ENCODE peak calls at places on chromosomes 2 and 18, in ten cellular contexts. One of them, this sample, is unnamed.

GRCh38 chr18:67211646-67212045 is 304.9 kb downstream of the DSEL start:
- DNase-seq in lung: no peak
- DNase-seq in sigmoid colon: no peak
- DNase-seq in GM13976: no peak
- DNase-seq in psoas muscle: no peak
- DNase-seq in body of pancreas: no peak
- DNase-seq in cardiac muscle cell: no peak
- DNase-seq in HCT116: no peak
- DNase-seq in dorsolateral prefrontal cortex: no peak
- DNase-seq in HFF-Myc: no peak
- DNase-seq in this sample: no peak

GRCh38 chr2:119475225-119475856 is 43.7 kb downstream of the TMEM37 start:
- DNase-seq in lung: no peak
- DNase-seq in sigmoid colon: peak
- DNase-seq in GM13976: no peak
- DNase-seq in psoas muscle: no peak
- DNase-seq in body of pancreas: no peak
- DNase-seq in cardiac muscle cell: no peak
- DNase-seq in HCT116: no peak
- DNase-seq in dorsolateral prefrontal cortex: no peak
- DNase-seq in HFF-Myc: no peak
- DNase-seq in this sample: no peak

GRCh38 chr2:241157841-241158545 is 7.7 kb downstream of the PPP1R7 start:
- DNase-seq in lung: no peak
- DNase-seq in sigmoid colon: no peak
- DNase-seq in GM13976: no peak
- DNase-seq in psoas muscle: no peak
- DNase-seq in body of pancreas: no peak
- DNase-seq in cardiac muscle cell: no peak
- DNase-seq in HCT116: no peak
- DNase-seq in dorsolateral prefrontal cortex: no peak
- DNase-seq in HFF-Myc: no peak
- DNase-seq in this sample: no peak

GRCh38 chr18:32974421-32975165 is 201.8 kb upstream of the KLHL14 start:
- DNase-seq in lung: no peak
- DNase-seq in sigmoid colon: no peak
- DNase-seq in GM13976: no peak
- DNase-seq in psoas muscle: no peak
- DNase-seq in body of pancreas: no peak
- DNase-seq in cardiac muscle cell: no peak
- DNase-seq in HCT116: no peak
- DNase-seq in dorsolateral prefrontal cortex: no peak
- DNase-seq in HFF-Myc: no peak
- DNase-seq in this sample: no peak

GRCh38 chr2:222797308-222797707 is 63.5 kb upstream of the ACSL3 start:
- DNase-seq in lung: no peak
- DNase-seq in sigmoid colon: no peak
- DNase-seq in GM13976: peak
- DNase-seq in psoas muscle: no peak
- DNase-seq in body of pancreas: no peak
- DNase-seq in cardiac muscle cell: peak
- DNase-seq in HCT116: no peak
- DNase-seq in dorsolateral prefrontal cortex: no peak
- DNase-seq in HFF-Myc: no peak
- DNase-seq in this sample: no peak

GRCh38 chr2:232542715-232543467 is 3.4 kb downstream of the CHRNG start:
- DNase-seq in lung: no peak
- DNase-seq in sigmoid colon: peak
- DNase-seq in GM13976: no peak
- DNase-seq in psoas muscle: peak
- DNase-seq in body of pancreas: no peak
- DNase-seq in cardiac muscle cell: no peak
- DNase-seq in HCT116: no peak
- DNase-seq in dorsolateral prefrontal cortex: no peak
- DNase-seq in HFF-Myc: no peak
- DNase-seq in this sample: no peak

GRCh38 chr18:48409591-48410094 is 460 bp upstream of the ZBTB7C start:
- DNase-seq in lung: no peak
- DNase-seq in sigmoid colon: no peak
- DNase-seq in GM13976: peak
- DNase-seq in psoas muscle: peak
- DNase-seq in body of pancreas: no peak
- DNase-seq in cardiac muscle cell: no peak
- DNase-seq in HCT116: no peak
- DNase-seq in dorsolateral prefrontal cortex: peak
- DNase-seq in HFF-Myc: no peak
- DNase-seq in this sample: peak

GRCh38 chr2:73091164-73091563 is 19.7 kb upstream of the SFXN5 start:
- DNase-seq in lung: no peak
- DNase-seq in sigmoid colon: no peak
- DNase-seq in GM13976: no peak
- DNase-seq in psoas muscle: no peak
- DNase-seq in body of pancreas: no peak
- DNase-seq in cardiac muscle cell: no peak
- DNase-seq in HCT116: no peak
- DNase-seq in dorsolateral prefrontal cortex: no peak
- DNase-seq in HFF-Myc: no peak
- DNase-seq in this sample: no peak

DNA sequence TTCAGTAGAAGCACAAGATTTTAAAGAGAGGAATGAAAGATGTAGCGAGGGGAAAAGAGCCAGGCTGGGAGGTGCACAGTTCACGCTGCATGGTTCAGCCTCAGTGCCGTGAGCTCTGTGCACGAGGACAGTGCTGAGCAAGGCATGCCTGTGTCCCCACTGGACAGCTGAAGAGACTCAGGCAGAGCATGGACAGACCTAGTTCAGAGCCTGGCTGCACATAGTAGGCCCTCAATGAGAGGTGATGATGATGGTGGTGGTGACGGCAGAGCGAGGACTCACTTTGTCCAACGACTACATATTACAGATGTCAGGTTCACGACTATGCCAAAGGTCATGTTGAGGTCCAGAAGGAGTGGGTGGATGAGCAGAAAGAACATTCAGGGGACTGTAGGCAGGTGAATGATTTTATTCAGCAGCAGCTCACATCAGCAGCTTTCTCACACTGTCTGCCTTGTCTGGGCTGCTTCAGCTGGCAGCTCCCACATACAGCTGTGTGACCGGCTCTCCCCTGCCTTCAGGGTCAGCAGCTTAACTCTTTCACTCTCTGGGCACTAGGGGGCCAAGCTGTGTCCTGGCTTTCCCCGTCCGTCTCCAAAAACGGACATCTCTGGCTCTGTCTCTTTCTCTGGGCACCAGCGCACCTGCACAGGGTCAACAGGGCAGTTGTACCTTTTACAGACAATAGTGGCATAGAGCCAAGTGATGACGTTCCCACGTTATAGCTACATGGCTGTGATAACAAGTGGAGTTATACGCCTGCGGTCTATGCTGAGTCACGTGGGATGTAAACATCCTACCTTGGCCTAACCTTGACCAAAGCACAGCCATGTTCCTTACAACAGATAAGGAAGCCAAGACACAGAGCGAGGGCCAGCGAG is 128.8 kb upstream of the MSH6 start:
- DNase-seq in lung: no peak
- DNase-seq in sigmoid colon: no peak
- DNase-seq in GM13976: no peak
- DNase-seq in psoas muscle: no peak
- DNase-seq in body of pancreas: peak
- DNase-seq in cardiac muscle cell: peak
- DNase-seq in HCT116: no peak
- DNase-seq in dorsolateral prefrontal cortex: peak
- DNase-seq in HFF-Myc: no peak
- DNase-seq in this sample: peak
- TF ChIP-seq CTCF in lung: no peak
- TF ChIP-seq CTCF in sigmoid colon: no peak
- TF ChIP-seq CTCF in GM13976: no peak
- TF ChIP-seq CTCF in psoas muscle: no peak
- TF ChIP-seq CTCF in body of pancreas: no peak
- TF ChIP-seq CTCF in cardiac muscle cell: peak
- TF ChIP-seq CTCF in HCT116: no peak
- TF ChIP-seq CTCF in dorsolateral prefrontal cortex: no peak
- TF ChIP-seq CTCF in HFF-Myc: peak
- TF ChIP-seq CTCF in this sample: peak

DNA sequence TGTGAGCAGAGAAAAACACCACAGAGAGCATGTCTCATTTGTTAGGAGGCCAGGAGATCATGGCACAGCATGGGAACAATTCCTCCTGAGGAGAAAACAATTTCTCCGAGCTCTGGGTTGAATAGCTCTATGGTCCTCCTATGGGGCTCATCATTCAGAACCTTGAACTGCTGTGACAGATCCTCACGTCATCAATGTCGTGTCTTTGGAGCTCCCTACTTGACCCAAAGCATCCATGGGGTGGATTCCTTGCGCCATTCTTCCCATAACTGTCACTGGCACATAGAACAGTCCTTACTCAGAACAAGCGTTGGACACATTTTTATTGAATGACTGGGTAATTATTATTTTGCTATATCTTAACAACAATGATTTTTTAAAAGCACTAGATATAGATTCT is 15.8 kb upstream of the TCF4 start:
- DNase-seq in lung: no peak
- DNase-seq in sigmoid colon: no peak
- DNase-seq in GM13976: no peak
- DNase-seq in psoas muscle: no peak
- DNase-seq in body of pancreas: no peak
- DNase-seq in cardiac muscle cell: no peak
- DNase-seq in HCT116: no peak
- DNase-seq in dorsolateral prefrontal cortex: no peak
- DNase-seq in HFF-Myc: no peak
- DNase-seq in this sample: no peak
- TF ChIP-seq CTCF in lung: no peak
- TF ChIP-seq CTCF in sigmoid colon: no peak
- TF ChIP-seq CTCF in GM13976: no peak
- TF ChIP-seq CTCF in psoas muscle: no peak
- TF ChIP-seq CTCF in body of pancreas: no peak
- TF ChIP-seq CTCF in cardiac muscle cell: no peak
- TF ChIP-seq CTCF in HCT116: no peak
- TF ChIP-seq CTCF in dorsolateral prefrontal cortex: no peak
- TF ChIP-seq CTCF in HFF-Myc: no peak
- TF ChIP-seq CTCF in this sample: no peak

GRCh38 chr2:54083021-54083420 is 32.4 kb upstream of the ACYP2 start:
- DNase-seq in lung: no peak
- DNase-seq in sigmoid colon: no peak
- DNase-seq in GM13976: no peak
- DNase-seq in psoas muscle: no peak
- DNase-seq in body of pancreas: peak
- DNase-seq in cardiac muscle cell: no peak
- DNase-seq in HCT116: no peak
- DNase-seq in dorsolateral prefrontal cortex: peak
- DNase-seq in HFF-Myc: no peak
- DNase-seq in this sample: peak

GRCh38 chr2:54085069-54085468 is 30.3 kb upstream of the ACYP2 start:
- DNase-seq in lung: no peak
- DNase-seq in sigmoid colon: no peak
- DNase-seq in GM13976: no peak
- DNase-seq in psoas muscle: no peak
- DNase-seq in body of pancreas: no peak
- DNase-seq in cardiac muscle cell: no peak
- DNase-seq in HCT116: no peak
- DNase-seq in dorsolateral prefrontal cortex: no peak
- DNase-seq in HFF-Myc: no peak
- DNase-seq in this sample: no peak

GRCh38 chr2:54083440-54083839 is 32.0 kb upstream of the ACYP2 start:
- DNase-seq in lung: no peak
- DNase-seq in sigmoid colon: no peak
- DNase-seq in GM13976: no peak
- DNase-seq in psoas muscle: no peak
- DNase-seq in body of pancreas: no peak
- DNase-seq in cardiac muscle cell: peak
- DNase-seq in HCT116: no peak
- DNase-seq in dorsolateral prefrontal cortex: no peak
- DNase-seq in HFF-Myc: no peak
- DNase-seq in this sample: no peak

GRCh38 chr2:54086157-54086556 is 29.3 kb upstream of the ACYP2 start:
- DNase-seq in lung: no peak
- DNase-seq in sigmoid colon: no peak
- DNase-seq in GM13976: no peak
- DNase-seq in psoas muscle: no peak
- DNase-seq in body of pancreas: no peak
- DNase-seq in cardiac muscle cell: no peak
- DNase-seq in HCT116: no peak
- DNase-seq in dorsolateral prefrontal cortex: no peak
- DNase-seq in HFF-Myc: no peak
- DNase-seq in this sample: no peak

GRCh38 chr2:54084600-54084999 is 30.8 kb upstream of the ACYP2 start:
- DNase-seq in lung: no peak
- DNase-seq in sigmoid colon: no peak
- DNase-seq in GM13976: no peak
- DNase-seq in psoas muscle: no peak
- DNase-seq in body of pancreas: peak
- DNase-seq in cardiac muscle cell: peak
- DNase-seq in HCT116: no peak
- DNase-seq in dorsolateral prefrontal cortex: peak
- DNase-seq in HFF-Myc: no peak
- DNase-seq in this sample: no peak
- TF ChIP-seq CTCF in lung: no peak
- TF ChIP-seq CTCF in sigmoid colon: peak
- TF ChIP-seq CTCF in GM13976: peak
- TF ChIP-seq CTCF in psoas muscle: peak
- TF ChIP-seq CTCF in body of pancreas: no peak
- TF ChIP-seq CTCF in cardiac muscle cell: peak
- TF ChIP-seq CTCF in HCT116: peak
- TF ChIP-seq CTCF in dorsolateral prefrontal cortex: peak
- TF ChIP-seq CTCF in HFF-Myc: peak
- TF ChIP-seq CTCF in this sample: peak

GRCh38 chr2:39701137-39701536 is 35.4 kb downstream of the TMEM178A start:
- DNase-seq in lung: no peak
- DNase-seq in sigmoid colon: no peak
- DNase-seq in GM13976: no peak
- DNase-seq in psoas muscle: no peak
- DNase-seq in body of pancreas: no peak
- DNase-seq in cardiac muscle cell: no peak
- DNase-seq in HCT116: no peak
- DNase-seq in dorsolateral prefrontal cortex: no peak
- DNase-seq in HFF-Myc: no peak
- DNase-seq in this sample: no peak

GRCh38 chr2:39697480-39697879 is 31.8 kb downstream of the TMEM178A start:
- DNase-seq in lung: no peak
- DNase-seq in sigmoid colon: no peak
- DNase-seq in GM13976: no peak
- DNase-seq in psoas muscle: no peak
- DNase-seq in body of pancreas: no peak
- DNase-seq in cardiac muscle cell: no peak
- DNase-seq in HCT116: no peak
- DNase-seq in dorsolateral prefrontal cortex: no peak
- DNase-seq in HFF-Myc: no peak
- DNase-seq in this sample: no peak

GRCh38 chr2:39693275-39693674 is 27.6 kb downstream of the TMEM178A start:
- DNase-seq in lung: no peak
- DNase-seq in sigmoid colon: no peak
- DNase-seq in GM13976: no peak
- DNase-seq in psoas muscle: no peak
- DNase-seq in body of pancreas: no peak
- DNase-seq in cardiac muscle cell: no peak
- DNase-seq in HCT116: no peak
- DNase-seq in dorsolateral prefrontal cortex: no peak
- DNase-seq in HFF-Myc: no peak
- DNase-seq in this sample: no peak

GRCh38 chr2:39696072-39696471 is 30.4 kb downstream of the TMEM178A start:
- DNase-seq in lung: no peak
- DNase-seq in sigmoid colon: no peak
- DNase-seq in GM13976: no peak
- DNase-seq in psoas muscle: no peak
- DNase-seq in body of pancreas: no peak
- DNase-seq in cardiac muscle cell: peak
- DNase-seq in HCT116: no peak
- DNase-seq in dorsolateral prefrontal cortex: no peak
- DNase-seq in HFF-Myc: peak
- DNase-seq in this sample: no peak

GRCh38 chr2:39696838-39697237 is 31.1 kb downstream of the TMEM178A start:
- DNase-seq in lung: no peak
- DNase-seq in sigmoid colon: no peak
- DNase-seq in GM13976: no peak
- DNase-seq in psoas muscle: no peak
- DNase-seq in body of pancreas: no peak
- DNase-seq in cardiac muscle cell: peak
- DNase-seq in HCT116: no peak
- DNase-seq in dorsolateral prefrontal cortex: no peak
- DNase-seq in HFF-Myc: peak
- DNase-seq in this sample: no peak
- TF ChIP-seq CTCF in lung: no peak
- TF ChIP-seq CTCF in sigmoid colon: peak
- TF ChIP-seq CTCF in GM13976: no peak
- TF ChIP-seq CTCF in psoas muscle: peak
- TF ChIP-seq CTCF in body of pancreas: peak
- TF ChIP-seq CTCF in cardiac muscle cell: peak
- TF ChIP-seq CTCF in HCT116: peak
- TF ChIP-seq CTCF in dorsolateral prefrontal cortex: peak
- TF ChIP-seq CTCF in HFF-Myc: peak
- TF ChIP-seq CTCF in this sample: peak